ENCODE peak calls at places on chromosome 21, in seven cellular contexts. V is fibroblast of pulmonary artery; P is stimulated activated CD4-positive, alpha-beta T cell treated with anti-CD3 and anti-CD28 coated beads, Interleukin-2, amount 100 ng/mL, for 24 hours; Y is activated CD4-positive, alpha-beta T cell treated with anti-CD3 and anti-CD28 coated beads, Interleukin-2, amount 10 ng/mL, durations not matched to agents 7 days and 5 days; K is neural progenitor cell; Q is GM12865; S is WERI-Rb-1. O is an unnamed sample.

GRCh38 chr21:31293986-31294385 is 50.1 kb downstream of the TIAM1 start:
- DNase-seq in V (peak), P (peak), Y (no peak), K (no peak), Q (no peak), S (no peak), O (peak)

GRCh38 chr21:31530364-31530763 is 129.1 kb upstream of the SOD1 start:
- DNase-seq in V (no peak), P (no peak), Y (no peak), K (no peak), Q (no peak), S (no peak), O (no peak)

GRCh38 chr21:45366931-45367401 is 38.0 kb upstream of the COL18A1 start:
- DNase-seq in V (peak), P (no peak), Y (no peak), K (no peak), Q (no peak), S (no peak), O (peak)

GRCh38 chr21:25939396-25939761 is 204.6 kb downstream of the GABPA start:
- DNase-seq in V (no peak), P (no peak), Y (no peak), K (no peak), Q (no peak), S (no peak), O (peak)

GRCh38 chr21:44401386-44402160 is 48.2 kb downstream of the TRPM2 start:
- DNase-seq in V (no peak), P (peak), Y (no peak), K (no peak), Q (no peak), S (no peak), O (no peak)

GRCh38 chr21:29726061-29726460 is 213.7 kb downstream of the GRIK1 start:
- DNase-seq in V (no peak), P (no peak), Y (no peak), K (no peak), Q (no peak), S (no peak), O (no peak)

GRCh38 chr21:44911384-44912157 is 9.1 kb downstream of the ITGB2 start:
- DNase-seq in V (no peak), P (peak), Y (peak), K (no peak), Q (no peak), S (no peak), O (no peak)

GRCh38 chr21:38798081-38798480 is 7.6 kb upstream of the ETS2 start:
- DNase-seq in V (no peak), P (no peak), Y (no peak), K (no peak), Q (no peak), S (no peak), O (no peak)

GRCh38 chr21:37914211-37914900 is 1.9 kb downstream of the KCNJ6 start:
- DNase-seq in V (peak), P (no peak), Y (peak), K (peak), Q (peak), S (no peak), O (peak)

GRCh38 chr21:38861989-38862683 is 56.4 kb downstream of the ETS2 start:
- DNase-seq in V (no peak), P (no peak), Y (no peak), K (no peak), Q (peak), S (no peak), O (no peak)

GRCh38 chr21:44686843-44687561 is 5.0 kb upstream of the KRTAP12-1 start:
- DNase-seq in V (no peak), P (peak), Y (no peak), K (no peak), Q (no peak), S (no peak), O (no peak)

GRCh38 chr21:25607151-25607811 is at the start of gene MRPL39:
- DNase-seq in V (peak), P (peak), Y (peak), K (peak), Q (peak), S (peak), O (peak)

GRCh38 chr21:19236209-19236608 is 832.6 kb upstream of the TMPRSS15 start:
- DNase-seq in V (no peak), P (no peak), Y (no peak), K (no peak), Q (peak), S (no peak), O (no peak)

GRCh38 chr21:44929799-44930542 is 9.3 kb upstream of the ITGB2 start:
- DNase-seq in V (no peak), P (no peak), Y (no peak), K (no peak), Q (peak), S (no peak), O (no peak)

GRCh38 chr21:45019887-45020537 is 54.4 kb upstream of the ADARB1 start:
- DNase-seq in V (no peak), P (no peak), Y (no peak), K (no peak), Q (no peak), S (peak), O (no peak)

GRCh38 chr21:29737188-29737587 is 202.6 kb downstream of the GRIK1 start:
- DNase-seq in V (no peak), P (no peak), Y (no peak), K (no peak), Q (no peak), S (no peak), O (no peak)

GRCh38 chr21:35528109-35529042 is 479.3 kb upstream of the RUNX1 start:
- DNase-seq in V (peak), P (peak), Y (peak), K (no peak), Q (peak), S (no peak), O (no peak)

GRCh38 chr21:25791321-25791720 is 56.5 kb downstream of the GABPA start:
- DNase-seq in V (peak), P (no peak), Y (no peak), K (no peak), Q (no peak), S (no peak), O (no peak)

GRCh38 chr21:44337941-44338895 is 972 bp downstream of the CFAP410 start:
- DNase-seq in V (peak), P (no peak), Y (peak), K (peak), Q (peak), S (peak), O (peak)

GRCh38 chr21:41066086-41066938 is 101.6 kb upstream of the BACE2 start:
- DNase-seq in V (no peak), P (no peak), Y (no peak), K (no peak), Q (no peak), S (peak), O (no peak)

GRCh38 chr21:25850126-25850831 is 115.5 kb downstream of the GABPA start:
- DNase-seq in V (no peak), P (no peak), Y (no peak), K (no peak), Q (no peak), S (no peak), O (peak)

GRCh38 chr21:27703806-27704205 is 736.9 kb upstream of the ADAMTS5 start:
- DNase-seq in V (no peak), P (no peak), Y (no peak), K (no peak), Q (no peak), S (no peak), O (no peak)

GRCh38 chr21:32093758-32094463 is 184.9 kb downstream of the MIS18A start:
- DNase-seq in V (no peak), P (no peak), Y (no peak), K (no peak), Q (no peak), S (no peak), O (no peak)

GRCh38 chr21:43608225-43608624 is 51.1 kb downstream of the HSF2BP start:
- DNase-seq in V (peak), P (no peak), Y (no peak), K (no peak), Q (no peak), S (no peak), O (peak)